ENCODE peak calls at places on chromosomes 7 and 10, in six cellular contexts. E, P, A, B, W and G are unnamed samples.

GRCh38 chr10:103431902-103432301 is 20.3 kb downstream of the CALHM2 start:
- DNase-seq in E (no peak), P (no peak), W (no peak), B (no peak), A (no peak), G (no peak)

GRCh38 chr10:118978998-118979350 is 50.5 kb upstream of the NANOS1 start:
- DNase-seq in E (no peak), W (no peak), B (no peak), A (no peak), P (no peak), G (no peak)

GRCh38 chr10:11578802-11579255 is 32.6 kb downstream of the USP6NL start:
- DNase-seq in B (no peak), E (no peak), P (no peak), W (no peak), A (no peak), G (no peak)

GRCh38 chr7:69256634-69257081 is 341.6 kb upstream of the AUTS2 start:
- DNase-seq in A (peak; percentile 60), E (no peak), W (no peak), P (peak; percentile 19), B (no peak), G (peak; percentile 74)

GRCh38 chr7:74070619-74070920 is 13.0 kb upstream of the LIMK1 start:
- DNase-seq in B (no peak), E (no peak), A (no peak), P (no peak), W (no peak), G (no peak)

GRCh38 chr7:155206286-155207020 is 91.2 kb upstream of the INSIG1 start:
- DNase-seq in E (no peak), B (peak; percentile 92), A (peak; percentile 71), P (peak; percentile 50), W (no peak), G (no peak)

GRCh38 chr7:90119178-90119971 is 34.9 kb upstream of the STEAP1 start:
- DNase-seq in W (no peak), B (no peak), P (peak; percentile 63), E (no peak), A (peak; percentile 30), G (no peak)

GRCh38 chr7:142347091-142347490 is 89.2 kb upstream of the PRSS58 start:
- DNase-seq in P (no peak), A (no peak), E (no peak), B (no peak), W (no peak), G (no peak)

GRCh38 chr10:76026931-76027330 is 595.5 kb downstream of the LRMDA start:
- DNase-seq in P (no peak), E (no peak), W (no peak), A (no peak), B (no peak), G (no peak)

GRCh38 chr7:100483101-100483727 is 513 bp upstream of the NYAP1 start:
- DNase-seq in B (no peak), P (peak; percentile 76), W (peak; percentile 85), E (no peak), A (peak; percentile 67), G (peak; percentile 69)

GRCh38 chr7:117034851-117035462 is 81.7 kb downstream of the ST7 start:
- DNase-seq in E (no peak), B (peak; percentile 31), P (no peak), W (no peak), A (no peak), G (no peak)

GRCh38 chr7:98395951-98396350 is 4.9 kb downstream of the BAIAP2L1 start:
- DNase-seq in P (no peak), E (no peak), A (no peak), W (no peak), B (no peak), G (no peak)

GRCh38 chr7:26787696-26788095 is 76.7 kb downstream of the SKAP2 start:
- DNase-seq in E (no peak), A (no peak), W (no peak), P (no peak), B (no peak), G (no peak)